ENCODE peak calls at places on chromosomes 1 and 21, in eight cellular contexts. P, F, B, R, Y, E, C and Q are unnamed samples.

GRCh38 chr1:93221913-93222312 is 41.4 kb downstream of the CCDC18 start:
- DNase-seq in E (no peak), Y (no peak), B (no peak), P (no peak), C (no peak), R (no peak), F (no peak), Q (peak)

GRCh38 chr1:150268342-150268705 is 492 bp downstream of the APH1A start:
- DNase-seq in B (no peak), P (no peak), R (peak), C (peak), F (no peak), E (no peak), Y (no peak), Q (peak)

GRCh38 chr1:89277725-89278124 is 5.1 kb upstream of the GBP5 start:
- DNase-seq in E (no peak), F (no peak), Y (no peak), R (no peak), C (no peak), B (no peak), P (no peak), Q (no peak)

GRCh38 chr1:175364424-175365076 is 172.0 kb upstream of the KIAA0040 start:
- DNase-seq in Y (no peak), F (no peak), R (no peak), P (no peak), C (no peak), B (no peak), E (no peak), Q (no peak)

GRCh38 chr1:241841661-241842060 is 6.3 kb upstream of the EXO1 start:
- DNase-seq in Y (no peak), P (peak), E (no peak), C (no peak), B (no peak), R (no peak), F (no peak), Q (no peak)

GRCh38 chr1:227417622-227418245 is 99.4 kb upstream of the CDC42BPA start:
- DNase-seq in E (no peak), R (no peak), P (no peak), F (no peak), B (no peak), C (no peak), Y (no peak), Q (no peak)

GRCh38 chr1:24984300-24984699 is 54.2 kb upstream of the RUNX3 start:
- DNase-seq in R (no peak), Y (no peak), C (no peak), F (no peak), E (no peak), P (no peak), B (no peak), Q (no peak)

GRCh38 chr21:35020446-35020845 is 28.7 kb downstream of the RUNX1 start:
- DNase-seq in R (peak), E (no peak), C (no peak), Y (no peak), B (no peak), P (no peak), F (no peak), Q (no peak)

GRCh38 chr1:22763479-22764200 is 53.0 kb downstream of the EPHB2 start:
- DNase-seq in E (no peak), R (no peak), Y (no peak), F (no peak), P (no peak), B (no peak), C (no peak), Q (no peak)

GRCh38 chr1:51660570-51660969 is 43.7 kb downstream of the OSBPL9 start:
- DNase-seq in P (no peak), F (no peak), B (no peak), Y (no peak), E (no peak), C (no peak), R (no peak), Q (no peak)

GRCh38 chr1:7558481-7558880 is 212.6 kb upstream of the VAMP3 start:
- DNase-seq in P (no peak), R (no peak), B (no peak), C (no peak), F (no peak), E (no peak), Y (no peak), Q (no peak)

GRCh38 chr1:28985427-28985826 is 71.1 kb downstream of the EPB41 start:
- DNase-seq in E (no peak), F (no peak), B (no peak), C (no peak), R (no peak), P (no peak), Y (no peak), Q (no peak)